ENCODE peak calls at places on chromosomes 16 and 17, in four cellular contexts. Q is dorsolateral prefrontal cortex, O is neural progenitor cell, U is mammary epithelial cell. L is an unnamed sample.

GRCh38 chr17:30930495-30930894 is 8.8 kb downstream of the ADAP2 start:
- DNase-seq in Q (no peak), O (no peak), U (no peak), L (no peak)

GRCh38 chr17:82450357-82451106 is at the start of gene CYBC1:
- DNase-seq in Q (peak), O (peak), U (peak), L (peak)

GRCh38 chr17:41478240-41478639 is 2.7 kb downstream of the KRT35 start:
- DNase-seq in Q (peak), O (no peak), U (no peak), L (no peak)

GRCh38 chr17:31857920-31858646 is 961 bp downstream of the COPRS start:
- DNase-seq in Q (no peak), O (no peak), U (peak), L (no peak)

GRCh38 chr16:8682551-8683259 is 8.3 kb downstream of the ABAT start:
- DNase-seq in Q (no peak), O (no peak), U (no peak), L (no peak)

GRCh38 chr17:9763643-9764042 is 27.7 kb downstream of the DHRS7C start:
- DNase-seq in Q (no peak), O (no peak), U (no peak), L (no peak)

GRCh38 chr17:21361020-21361809 is 14.9 kb upstream of the KCNJ12 start:
- DNase-seq in Q (no peak), O (no peak), U (no peak), L (no peak)

GRCh38 chr16:69478685-69479084 is 54.3 kb downstream of the CYB5B start:
- DNase-seq in Q (no peak), O (no peak), U (no peak), L (no peak)

GRCh38 chr17:81489012-81489968 is 23.3 kb downstream of the ACTG1 start:
- DNase-seq in Q (no peak), O (peak), U (no peak), L (peak)

GRCh38 chr16:10994571-10994970 is 50.2 kb downstream of the CLEC16A start:
- DNase-seq in Q (no peak), O (no peak), U (no peak), L (no peak)

GRCh38 chr17:45996282-45996937 is 2.6 kb upstream of the STH start:
- DNase-seq in Q (no peak), O (no peak), U (no peak), L (no peak)

GRCh38 chr17:151886-152859 is 14.8 kb downstream of the SCGB1C2 start:
- DNase-seq in Q (peak), O (no peak), U (no peak), L (peak)

GRCh38 chr17:79007504-79008381 is 1.8 kb downstream of the CANT1 start:
- DNase-seq in Q (peak), O (no peak), U (no peak), L (no peak)

GRCh38 chr17:78613423-78613822 is 36.2 kb upstream of the DNAH17 start:
- DNase-seq in Q (no peak), O (no peak), U (no peak), L (no peak)

GRCh38 chr17:7634384-7634783 is 4.4 kb downstream of the SHBG start:
- DNase-seq in Q (peak), O (peak), U (no peak), L (peak)
- TF ChIP-seq CTCF in Q (peak), O (peak), U (peak), L (peak)

GRCh38 chr16:84746875-84747274 is 47.1 kb downstream of the USP10 start:
- DNase-seq in Q (no peak), O (no peak), U (no peak), L (no peak)
- TF ChIP-seq CTCF in Q (no peak), O (peak), U (peak), L (peak)

GRCh38 chr16:54928016-54928356 is 2.7 kb upstream of the IRX5 start:
- DNase-seq in Q (no peak), O (peak), U (peak), L (peak)
- TF ChIP-seq CTCF in Q (no peak), O (no peak), U (no peak), L (no peak)

GRCh38 chr16:762049-762513 is 1.5 kb downstream of the MSLN start:
- DNase-seq in Q (no peak), O (peak), U (no peak), L (no peak)
- TF ChIP-seq CTCF in Q (no peak), O (no peak), U (no peak), L (no peak)

DNA sequence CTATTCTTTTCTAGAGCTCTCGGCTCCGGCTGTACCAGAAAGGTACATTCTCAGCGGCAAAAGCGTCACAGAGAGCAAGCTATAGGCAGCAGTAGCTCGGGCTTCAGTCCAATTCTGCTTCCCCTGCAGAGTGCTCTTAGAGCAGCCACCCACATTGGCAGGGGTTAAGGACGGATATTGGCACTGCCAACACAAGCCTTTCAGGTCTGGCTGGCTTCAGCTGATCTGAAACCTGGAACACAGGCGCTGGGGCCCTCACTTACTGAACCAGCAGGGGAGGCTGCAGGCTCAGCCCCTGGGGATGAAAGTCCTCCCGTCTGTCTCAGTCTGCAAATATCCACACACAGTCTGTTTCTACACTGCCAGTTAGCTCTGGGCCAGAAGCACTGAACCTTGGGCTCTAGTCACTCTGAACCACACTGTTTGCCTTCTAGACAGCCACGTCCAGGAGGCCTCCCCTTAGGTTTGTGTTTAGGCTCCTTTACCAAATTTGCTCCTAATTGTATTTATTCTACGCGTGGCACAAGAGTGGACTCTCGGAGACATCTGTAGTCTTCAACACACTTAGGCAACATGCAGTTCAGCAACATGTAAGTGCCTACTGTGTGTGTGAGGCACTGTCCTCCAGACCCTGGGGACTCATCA is 40.1 kb downstream of the HIC1 start:
- DNase-seq in Q (peak), O (peak), U (no peak), L (peak)
- TF ChIP-seq CTCF in Q (peak), O (peak), U (peak), L (no peak)

GRCh38 chr17:64320613-64321553 is 57.8 kb upstream of the TEX2 start:
- DNase-seq in Q (peak), O (peak), U (peak), L (peak)
- TF ChIP-seq CTCF in Q (peak), O (peak), U (peak), L (peak)

DNA sequence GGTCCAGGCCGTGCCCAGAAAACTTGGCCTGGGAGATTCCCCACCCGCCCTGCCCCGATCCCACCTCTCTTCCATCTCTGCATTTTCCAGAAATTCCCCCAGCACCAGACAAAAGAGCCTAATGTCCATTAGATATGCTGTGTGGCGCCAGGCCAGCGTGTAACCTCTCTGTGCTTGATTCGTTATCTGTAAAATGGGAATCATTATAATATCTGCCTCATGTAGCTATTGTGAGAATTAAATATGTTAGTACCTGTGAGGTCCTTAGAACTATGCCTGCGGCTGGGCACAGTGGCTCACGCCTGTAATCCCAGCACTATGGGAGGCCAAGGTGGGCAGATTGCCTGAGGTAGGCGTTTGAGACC is 33.6 kb upstream of the IL21R start:
- DNase-seq in Q (no peak), O (no peak), U (no peak), L (no peak)
- TF ChIP-seq CTCF in Q (no peak), O (no peak), U (no peak), L (no peak)

GRCh38 chr16:66328282-66328681 is 38.2 kb upstream of the CDH5 start:
- DNase-seq in Q (peak), O (no peak), U (no peak), L (no peak)

GRCh38 chr16:66322174-66322573 is 44.3 kb upstream of the CDH5 start:
- DNase-seq in Q (no peak), O (no peak), U (no peak), L (no peak)

GRCh38 chr16:66326995-66327513 is 39.4 kb upstream of the CDH5 start:
- DNase-seq in Q (peak), O (no peak), U (no peak), L (no peak)

GRCh38 chr16:66325977-66326376 is 40.5 kb upstream of the CDH5 start:
- DNase-seq in Q (no peak), O (no peak), U (no peak), L (no peak)

GRCh38 chr16:66324785-66325184 is 41.7 kb upstream of the CDH5 start:
- DNase-seq in Q (peak), O (peak), U (no peak), L (peak)
- TF ChIP-seq CTCF in Q (peak), O (peak), U (peak), L (peak)

GRCh38 chr17:50134206-50135110 is 4.5 kb upstream of the SAMD14 start:
- DNase-seq in Q (no peak), O (no peak), U (no peak), L (no peak)
- TF ChIP-seq CTCF in Q (no peak), O (no peak), U (no peak), L (no peak)

GRCh38 chr16:73006021-73006420 is 41.9 kb downstream of the ZFHX3 start:
- DNase-seq in Q (no peak), O (no peak), U (no peak), L (no peak)
- TF ChIP-seq CTCF in Q (no peak), O (no peak), U (no peak), L (no peak)

L was measured in glutamatergic neuron.